ENCODE peak calls at places on chromosomes 1 and 21, in ten cellular contexts. X is left lung, U is tibial artery, W is stomach, Z is heart right ventricle, O is OCI-LY7, K is ovary, V is uterus, R is upper lobe of left lung, Q is PC-9. G is an unnamed sample. For H3K36me3, the result is how much of the 10 kb centered on the place peaks cover.

GRCh38 chr21:23968722-23969647 is 1638.3 kb downstream of the MRPL39 start:
- DNase-seq in X (no peak), U (no peak), W (peak), Z (no peak), O (peak), K (no peak), V (no peak), R (no peak), Q (no peak), G (no peak)

GRCh38 chr1:113042336-113043143 is 30.5 kb upstream of the LRIG2 start:
- DNase-seq in X (peak), U (peak), W (peak), Z (peak), O (peak), K (peak), V (peak), R (no peak), Q (peak), G (peak)

GRCh38 chr1:206705744-206706297 is 21.1 kb downstream of the MAPKAPK2 start:
- DNase-seq in X (no peak), U (no peak), W (no peak), Z (no peak), O (no peak), K (no peak), V (no peak), R (no peak), Q (no peak), G (no peak)

GRCh38 chr1:103561612-103562395 is 9.6 kb upstream of the AMY2B start:
- DNase-seq in X (no peak), U (no peak), W (no peak), Z (no peak), O (no peak), K (no peak), V (no peak), R (no peak), Q (no peak), G (no peak)

GRCh38 chr1:226482975-226483660 is 65.4 kb upstream of the STUM start:
- DNase-seq in X (no peak), U (no peak), W (peak), Z (no peak), O (no peak), K (no peak), V (no peak), R (no peak), Q (no peak), G (no peak)

GRCh38 chr1:47438321-47439150 is 692 bp downstream of the FOXD2 start:
- DNase-seq in X (no peak), U (no peak), W (no peak), Z (no peak), O (no peak), K (no peak), V (no peak), R (peak), Q (no peak), G (no peak)

GRCh38 chr1:109089242-109090015 is 1.1 kb upstream of the TMEM167B start:
- DNase-seq in X (peak), U (no peak), W (peak), Z (peak), O (peak), K (no peak), V (no peak), R (no peak), Q (peak), G (no peak)

GRCh38 chr1:231369282-231369681 is 31.2 kb downstream of the SPRTN start:
- DNase-seq in X (no peak), U (no peak), W (no peak), Z (no peak), O (no peak), K (no peak), V (no peak), R (no peak), Q (no peak), G (no peak)

GRCh38 chr1:76137746-76138145 is 63.2 kb downstream of the ST6GALNAC3 start:
- DNase-seq in X (no peak), U (no peak), W (no peak), Z (no peak), O (no peak), K (no peak), V (no peak), R (no peak), Q (no peak), G (no peak)

GRCh38 chr21:34187935-34188334 is 114.6 kb downstream of the MRPS6 start:
- DNase-seq in X (peak), U (peak), W (no peak), Z (no peak), O (no peak), K (no peak), V (peak), R (no peak), Q (no peak), G (no peak)

GRCh38 chr1:228228601-228229074 is 20.8 kb downstream of the OBSCN start:
- DNase-seq in X (no peak), U (no peak), W (no peak), Z (no peak), O (no peak), K (no peak), V (no peak), R (no peak), Q (peak), G (peak)

GRCh38 chr1:39230261-39231190 is 26.0 kb downstream of the MACF1 start:
- DNase-seq in X (no peak), U (peak), W (no peak), Z (no peak), O (peak), K (no peak), V (no peak), R (no peak), Q (no peak), G (no peak)

GRCh38 chr21:17463441-17463840 is 49.4 kb upstream of the CXADR start:
- DNase-seq in X (no peak), U (no peak), W (no peak), Z (no peak), O (no peak), K (no peak), V (peak), R (no peak), Q (no peak), G (peak)

GRCh38 chr1:169595764-169596711 is 9.8 kb upstream of the F5 start:
- DNase-seq in X (no peak), U (no peak), W (no peak), Z (no peak), O (no peak), K (no peak), V (no peak), R (no peak), Q (no peak), G (peak)

GRCh38 chr1:84008631-84009030 is 9.7 kb upstream of the TTLL7 start:
- DNase-seq in X (no peak), U (no peak), W (no peak), Z (no peak), O (no peak), K (no peak), V (no peak), R (no peak), Q (no peak), G (no peak)

GRCh38 chr21:43792406-43792805 is 3.0 kb downstream of the RRP1 start:
- DNase-seq in X (no peak), U (no peak), W (no peak), Z (no peak), O (no peak), K (no peak), V (no peak), R (no peak), Q (no peak), G (no peak)
- H3K36me3 ChIP-seq in X (under half), U (under half), W (under half), Z (half or more), O (half or more), K (under half), V (under half), R (half or more), Q (under half), G (under half)

GRCh38 chr1:79614762-79615161 is 608.2 kb upstream of the ADGRL4 start:
- DNase-seq in X (no peak), U (no peak), W (no peak), Z (no peak), O (no peak), K (no peak), V (no peak), R (no peak), Q (no peak), G (no peak)

DNA sequence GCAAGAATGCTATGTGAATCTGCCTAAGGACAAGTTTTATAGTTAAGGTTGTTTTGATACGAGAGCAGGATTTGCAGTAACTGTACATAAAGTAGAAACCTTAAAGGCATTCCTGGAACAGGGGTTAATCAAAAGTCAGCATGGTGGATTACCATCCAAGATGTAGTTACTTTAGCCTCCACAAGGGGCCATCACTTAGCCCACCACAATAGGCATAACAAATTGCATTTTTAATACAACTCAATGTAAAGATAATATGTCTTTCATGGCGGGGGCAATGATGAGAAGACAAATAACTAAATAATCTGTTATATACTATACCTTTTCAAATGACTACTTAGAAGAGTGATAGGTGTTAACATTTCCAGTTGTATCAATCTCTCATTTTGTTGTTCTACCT is 611.2 kb upstream of the ADGRL4 start:
- DNase-seq in X (no peak), U (no peak), W (no peak), Z (no peak), O (peak), K (no peak), V (no peak), R (no peak), Q (no peak), G (no peak)
- TF ChIP-seq CTCF in X (no peak), U (no peak), W (no peak), Z (no peak), O (peak), K (no peak), V (no peak), R (no peak), Q (peak), G (peak)

DNA sequence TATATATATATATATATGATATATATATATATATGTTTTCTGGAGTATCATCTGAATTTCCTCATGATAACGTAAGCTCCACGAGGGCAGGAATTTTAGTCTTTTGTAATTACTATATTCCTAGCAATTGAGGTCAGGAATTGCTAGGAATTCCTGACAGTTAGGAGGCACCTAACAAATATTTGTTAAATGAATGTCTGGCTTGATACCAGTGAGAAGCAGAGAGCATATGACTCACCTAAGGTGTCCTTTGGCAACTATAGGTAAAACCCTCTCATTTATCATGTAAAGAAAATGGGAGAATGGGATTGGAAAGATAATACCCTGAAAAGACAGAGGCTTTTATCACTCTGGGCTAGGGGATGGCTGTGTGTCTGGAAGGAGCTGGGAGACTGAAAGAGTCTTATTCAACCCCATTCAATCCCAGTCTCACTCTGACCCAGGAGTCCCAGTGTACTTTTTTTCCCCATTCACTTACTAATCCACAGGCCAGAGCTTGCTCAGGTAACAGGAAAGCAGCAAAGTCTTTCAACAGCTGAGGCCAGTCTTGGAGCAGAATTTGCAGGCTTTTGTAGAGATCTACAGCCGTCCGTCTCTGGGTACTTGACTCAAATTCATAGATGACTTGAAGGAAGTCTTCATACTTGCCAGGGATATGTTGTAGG is 71.2 kb downstream of the DAP3 start:
- DNase-seq in X (no peak), U (no peak), W (no peak), Z (no peak), O (no peak), K (no peak), V (no peak), R (no peak), Q (peak), G (no peak)
- H3K36me3 ChIP-seq in X (under half), U (half or more), W (half or more), Z (half or more), O (half or more), K (under half), V (under half), R (half or more), Q (under half), G (under half)

GRCh38 chr21:20737227-20737626 is 261.0 kb upstream of the NCAM2 start:
- DNase-seq in X (no peak), U (no peak), W (no peak), Z (no peak), O (no peak), K (no peak), V (no peak), R (no peak), Q (no peak), G (no peak)

GRCh38 chr21:20741445-20741844 is 256.8 kb upstream of the NCAM2 start:
- DNase-seq in X (no peak), U (no peak), W (no peak), Z (no peak), O (no peak), K (no peak), V (no peak), R (no peak), Q (no peak), G (no peak)

DNA sequence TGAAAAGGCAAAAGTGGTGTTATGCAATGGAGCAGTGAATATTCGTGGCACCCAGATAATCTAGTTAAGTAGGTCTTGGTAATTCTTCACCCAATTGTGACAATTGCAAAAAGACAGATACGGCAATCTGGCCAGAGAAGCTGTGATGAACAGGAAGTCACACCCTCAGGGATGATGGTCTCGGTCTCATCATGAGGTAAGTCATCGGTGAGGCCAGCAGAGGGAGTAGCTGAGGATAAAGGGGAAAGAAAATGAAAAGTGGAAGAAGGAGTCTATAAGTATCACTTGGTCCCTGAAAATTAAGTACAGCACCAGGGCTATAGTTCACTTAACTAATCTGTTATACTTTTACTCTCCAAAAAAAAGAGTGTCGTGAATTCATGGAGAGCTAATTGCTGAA is 258.8 kb upstream of the NCAM2 start:
- DNase-seq in X (no peak), U (no peak), W (no peak), Z (no peak), O (no peak), K (no peak), V (no peak), R (no peak), Q (no peak), G (no peak)
- TF ChIP-seq CTCF in X (no peak), U (no peak), W (no peak), Z (no peak), O (no peak), K (no peak), V (no peak), R (no peak), Q (peak), G (no peak)

GRCh38 chr1:154212083-154212482 is 6.0 kb upstream of the CFAP141 start:
- DNase-seq in X (no peak), U (no peak), W (no peak), Z (peak), O (no peak), K (no peak), V (no peak), R (no peak), Q (no peak), G (no peak)
- H3K36me3 ChIP-seq in X (under half), U (half or more), W (half or more), Z (half or more), O (half or more), K (under half), V (under half), R (half or more), Q (under half), G (under half)